ENCODE peak calls at places on chromosome 7, in six cellular contexts. F is pancreas; P is cardiac fibroblast; T is stimulated activated naive CD4-positive, alpha-beta T cell; Z is occipital lobe; G is left cardiac atrium. B is an unnamed sample.

GRCh38 chr7:130904031-130904757 is 170.2 kb upstream of the KLF14 start:
- DNase-seq in F (no peak), P (peak), T (no peak), Z (no peak), G (no peak), B (no peak)

GRCh38 chr7:78496226-78496625 is 697.7 kb downstream of the PHTF2 start:
- DNase-seq in F (no peak), P (no peak), T (no peak), Z (no peak), G (no peak), B (no peak)

GRCh38 chr7:103150192-103150591 is 1.3 kb upstream of the NAPEPLD start:
- DNase-seq in F (no peak), P (no peak), T (no peak), Z (no peak), G (no peak), B (no peak)

GRCh38 chr7:69684955-69685631 is 86.8 kb downstream of the AUTS2 start:
- DNase-seq in F (no peak), P (no peak), T (no peak), Z (no peak), G (no peak), B (no peak)

GRCh38 chr7:139709460-139709859 is 68.3 kb downstream of the HIPK2 start:
- DNase-seq in F (no peak), P (peak), T (no peak), Z (no peak), G (no peak), B (no peak)

GRCh38 chr7:70355591-70356323 is 757.5 kb downstream of the AUTS2 start:
- DNase-seq in F (no peak), P (no peak), T (no peak), Z (no peak), G (no peak), B (no peak)

GRCh38 chr7:155490697-155491628 is 33.0 kb downstream of the EN2 start:
- DNase-seq in F (no peak), P (peak), T (peak), Z (no peak), G (peak), B (no peak)

GRCh38 chr7:134693256-134693655 is 46.6 kb downstream of the BPGM start:
- DNase-seq in F (no peak), P (peak), T (no peak), Z (no peak), G (peak), B (no peak)

GRCh38 chr7:130270947-130271790 is 4.5 kb downstream of the CPA2 start:
- DNase-seq in F (peak), P (no peak), T (no peak), Z (no peak), G (no peak), B (no peak)

GRCh38 chr7:27606270-27607209 is 56.1 kb downstream of the HIBADH start:
- DNase-seq in F (no peak), P (peak), T (no peak), Z (no peak), G (no peak), B (peak)

GRCh38 chr7:152025937-152026890 is 740 bp downstream of the GALNT11 start:
- DNase-seq in F (no peak), P (no peak), T (no peak), Z (no peak), G (no peak), B (no peak)

GRCh38 chr7:149799397-149800168 is 26.2 kb upstream of the ZNF467 start:
- DNase-seq in F (no peak), P (peak), T (peak), Z (no peak), G (no peak), B (no peak)

GRCh38 chr7:43163885-43164284 is 51.4 kb downstream of the HECW1 start:
- DNase-seq in F (no peak), P (no peak), T (no peak), Z (no peak), G (no peak), B (no peak)

GRCh38 chr7:85480666-85481065 is 293.8 kb upstream of the SEMA3D start:
- DNase-seq in F (no peak), P (no peak), T (no peak), Z (no peak), G (no peak), B (no peak)

GRCh38 chr7:87810130-87810529 is 66.0 kb downstream of the SLC25A40 start:
- DNase-seq in F (no peak), P (no peak), T (no peak), Z (no peak), G (no peak), B (no peak)

GRCh38 chr7:64775289-64775688 is 18.9 kb upstream of the ZNF138 start:
- DNase-seq in F (no peak), P (no peak), T (no peak), Z (no peak), G (no peak), B (no peak)

GRCh38 chr7:115145512-115145911 is 223.6 kb downstream of the MDFIC start:
- DNase-seq in F (no peak), P (peak), T (no peak), Z (no peak), G (no peak), B (no peak)

GRCh38 chr7:10618934-10619333 is 354.7 kb upstream of the PHF14 start:
- DNase-seq in F (no peak), P (no peak), T (no peak), Z (no peak), G (no peak), B (no peak)

GRCh38 chr7:132614428-132615076 is 38.3 kb upstream of the PLXNA4 start:
- DNase-seq in F (no peak), P (peak), T (no peak), Z (no peak), G (peak), B (peak)

GRCh38 chr7:45402480-45403218 is 171.5 kb upstream of the ADCY1 start:
- DNase-seq in F (no peak), P (peak), T (no peak), Z (no peak), G (no peak), B (no peak)

GRCh38 chr7:380724-381210 is 90.8 kb downstream of the FOXL3 start:
- DNase-seq in F (no peak), P (no peak), T (no peak), Z (no peak), G (peak), B (no peak)

GRCh38 chr7:108650487-108650886 is 80.8 kb downstream of the DNAJB9 start:
- DNase-seq in F (no peak), P (peak), T (no peak), Z (no peak), G (no peak), B (no peak)

GRCh38 chr7:156791241-156791640 is 101.7 kb downstream of the LMBR1 start:
- DNase-seq in F (no peak), P (no peak), T (no peak), Z (no peak), G (no peak), B (no peak)

GRCh38 chr7:85103962-85104361 is 82.9 kb downstream of the SEMA3D start:
- DNase-seq in F (no peak), P (no peak), T (no peak), Z (no peak), G (no peak), B (no peak)

GRCh38 chr7:47539398-47540052 is 42.4 kb downstream of the TNS3 start:
- DNase-seq in F (no peak), P (no peak), T (no peak), Z (no peak), G (no peak), B (no peak)

GRCh38 chr7:100875356-100875751 is 451 bp downstream of the SRRT start:
- DNase-seq in F (no peak), P (no peak), T (no peak), Z (no peak), G (no peak), B (no peak)

GRCh38 chr7:100483728-100484635 is at the start of gene NYAP1:
- DNase-seq in F (peak), P (peak), T (peak), Z (peak), G (no peak), B (peak)

GRCh38 chr7:69232445-69233376 is 365.6 kb upstream of the AUTS2 start:
- DNase-seq in F (no peak), P (no peak), T (no peak), Z (no peak), G (no peak), B (peak)

GRCh38 chr7:88480901-88481300 is 174.2 kb upstream of the STEAP4 start:
- DNase-seq in F (no peak), P (peak), T (no peak), Z (peak), G (peak), B (no peak)

GRCh38 chr7:17598305-17598704 is 299.9 kb downstream of the AHR start:
- DNase-seq in F (no peak), P (no peak), T (no peak), Z (no peak), G (no peak), B (no peak)

B was measured in NCI-H1417 treated with DMSO at 0.1 percent for 48 hours.